ENCODE peak calls at places on chromosomes 13 and 19, in eight cellular contexts. Q is activated T-cell treated with anti-CD3 and anti-CD28 coated beads for 24 hours; D is stimulated activated CD4-positive, alpha-beta T cell treated with anti-CD3 and anti-CD28 coated beads, TNF-alpha, amount 100 ng/mL, for 1 hour; N is CD4-positive, alpha-beta memory T cell; P is endodermal cell; W is GM13976; I is OCI-LY7; F is fibroblast of pulmonary artery. U is an unnamed sample.

GRCh38 chr19:13748169-13748884 is 16.0 kb upstream of the MRI1 start:
- DNase-seq in Q (no peak), D (no peak), N (no peak), P (peak), W (no peak), I (peak), F (peak), U (no peak)

GRCh38 chr13:109180905-109181425 is 551.6 kb downstream of the MYO16 start:
- DNase-seq in Q (no peak), D (no peak), N (no peak), P (no peak), W (no peak), I (no peak), F (peak), U (no peak)

GRCh38 chr19:17855333-17856152 is 4.2 kb upstream of the RPL18A start:
- DNase-seq in Q (peak), D (peak), N (peak), P (peak), W (peak), I (peak), F (peak), U (peak)

GRCh38 chr19:58154287-58154678 is 3.7 kb upstream of the ZNF329 start:
- DNase-seq in Q (no peak), D (no peak), N (no peak), P (no peak), W (peak), I (no peak), F (peak), U (no peak)

GRCh38 chr19:3369337-3370213 is 3.2 kb downstream of the NFIC start:
- DNase-seq in Q (no peak), D (no peak), N (no peak), P (peak), W (peak), I (no peak), F (peak), U (no peak)

GRCh38 chr19:9945319-9945966 is 9.1 kb upstream of the OLFM2 start:
- DNase-seq in Q (no peak), D (no peak), N (no peak), P (peak), W (no peak), I (no peak), F (peak), U (peak)

GRCh38 chr19:53865918-53866696 is 1.6 kb upstream of the MYADM start:
- DNase-seq in Q (no peak), D (no peak), N (peak), P (peak), W (peak), I (no peak), F (peak), U (peak)

GRCh38 chr13:41182231-41182630 is 12.1 kb downstream of the KBTBD7 start:
- DNase-seq in Q (no peak), D (no peak), N (no peak), P (no peak), W (no peak), I (no peak), F (no peak), U (no peak)

GRCh38 chr13:99473515-99473914 is 27.8 kb upstream of the TM9SF2 start:
- DNase-seq in Q (no peak), D (no peak), N (no peak), P (no peak), W (no peak), I (no peak), F (no peak), U (no peak)

GRCh38 chr19:50794074-50794777 is 4.0 kb downstream of the ACP4 start:
- DNase-seq in Q (no peak), D (no peak), N (no peak), P (no peak), W (peak), I (peak), F (no peak), U (no peak)

GRCh38 chr13:105603283-105603682 is 932.2 kb downstream of the EFNB2 start:
- DNase-seq in Q (no peak), D (no peak), N (no peak), P (no peak), W (no peak), I (no peak), F (no peak), U (no peak)

GRCh38 chr19:42042455-42043170 is 27.4 kb downstream of the GRIK5 start:
- DNase-seq in Q (no peak), D (no peak), N (no peak), P (no peak), W (no peak), I (no peak), F (no peak), U (no peak)

GRCh38 chr13:24745861-24746617 is 17.9 kb upstream of the RNF17 start:
- DNase-seq in Q (no peak), D (no peak), N (no peak), P (peak), W (peak), I (no peak), F (no peak), U (no peak)

GRCh38 chr19:33604651-33605050 is 17.1 kb upstream of the CHST8 start:
- DNase-seq in Q (no peak), D (no peak), N (no peak), P (no peak), W (no peak), I (no peak), F (no peak), U (no peak)

GRCh38 chr19:45822716-45823115 is 7.6 kb upstream of the RSPH6A start:
- DNase-seq in Q (no peak), D (no peak), N (no peak), P (no peak), W (no peak), I (no peak), F (no peak), U (no peak)

GRCh38 chr13:99339736-99340392 is 32.7 kb upstream of the GPR183 start:
- DNase-seq in Q (no peak), D (no peak), N (peak), P (no peak), W (no peak), I (no peak), F (peak), U (no peak)

GRCh38 chr19:5113633-5114586 is 145.0 kb downstream of the KDM4B start:
- DNase-seq in Q (no peak), D (no peak), N (peak), P (no peak), W (no peak), I (no peak), F (no peak), U (no peak)

GRCh38 chr13:25192936-25193335 is 20.8 kb upstream of the AMER2 start:
- DNase-seq in Q (no peak), D (no peak), N (no peak), P (no peak), W (no peak), I (no peak), F (no peak), U (no peak)

GRCh38 chr13:109204252-109204651 is 574.8 kb downstream of the MYO16 start:
- DNase-seq in Q (no peak), D (no peak), N (no peak), P (no peak), W (no peak), I (no peak), F (no peak), U (no peak)

GRCh38 chr13:48731957-48732569 is 78.3 kb downstream of the CYSLTR2 start:
- DNase-seq in Q (peak), D (peak), N (no peak), P (peak), W (peak), I (peak), F (peak), U (peak)

GRCh38 chr19:5001547-5002131 is 32.7 kb downstream of the KDM4B start:
- DNase-seq in Q (peak), D (no peak), N (no peak), P (peak), W (peak), I (peak), F (peak), U (no peak)

GRCh38 chr13:105346141-105346766 is 1189.2 kb downstream of the EFNB2 start:
- DNase-seq in Q (no peak), D (no peak), N (no peak), P (no peak), W (no peak), I (no peak), F (peak), U (no peak)

GRCh38 chr19:925912-926594 is at the start of gene ARID3A:
- DNase-seq in Q (no peak), D (no peak), N (no peak), P (no peak), W (peak), I (peak), F (peak), U (no peak)